ENCODE peak calls at places on chromosomes 2 and 18, in ten cellular contexts. One of them, this sample, is unnamed.

GRCh38 chr2:207254526-207255464 is 89.0 kb upstream of the KLF7 start:
- DNase-seq in IMR-90: peak; percentile 92
- DNase-seq in right lobe of liver: no peak
- DNase-seq in tibial artery: no peak
- DNase-seq in CD8-positive, alpha-beta T cell: no peak
- DNase-seq in heart right ventricle: no peak
- DNase-seq in fibroblast of pulmonary artery: peak; percentile 46
- DNase-seq in upper lobe of right lung: no peak
- DNase-seq in Panc1: no peak
- DNase-seq in right atrium auricular region: no peak
- DNase-seq in this sample: no peak

GRCh38 chr2:224220581-224221255 is 181.2 kb downstream of the FAM124B start:
- DNase-seq in IMR-90: peak; percentile 55
- DNase-seq in right lobe of liver: no peak
- DNase-seq in tibial artery: no peak
- DNase-seq in CD8-positive, alpha-beta T cell: no peak
- DNase-seq in heart right ventricle: no peak
- DNase-seq in fibroblast of pulmonary artery: peak; percentile 54
- DNase-seq in upper lobe of right lung: no peak
- DNase-seq in Panc1: no peak
- DNase-seq in right atrium auricular region: no peak
- DNase-seq in this sample: no peak

GRCh38 chr2:67096886-67097285 is 300.2 kb upstream of the ETAA1 start:
- DNase-seq in IMR-90: no peak
- DNase-seq in right lobe of liver: no peak
- DNase-seq in tibial artery: no peak
- DNase-seq in CD8-positive, alpha-beta T cell: no peak
- DNase-seq in heart right ventricle: no peak
- DNase-seq in fibroblast of pulmonary artery: no peak
- DNase-seq in upper lobe of right lung: no peak
- DNase-seq in Panc1: no peak
- DNase-seq in right atrium auricular region: no peak
- DNase-seq in this sample: no peak

GRCh38 chr2:64807417-64807816 is 153.7 kb upstream of the SERTAD2 start:
- DNase-seq in IMR-90: peak; percentile 100
- DNase-seq in right lobe of liver: no peak
- DNase-seq in tibial artery: no peak
- DNase-seq in CD8-positive, alpha-beta T cell: no peak
- DNase-seq in heart right ventricle: no peak
- DNase-seq in fibroblast of pulmonary artery: peak; percentile 95
- DNase-seq in upper lobe of right lung: no peak
- DNase-seq in Panc1: no peak
- DNase-seq in right atrium auricular region: no peak
- DNase-seq in this sample: peak; percentile 99

GRCh38 chr2:148644885-148645134 is 259 bp downstream of the EPC2 start:
- DNase-seq in IMR-90: no peak
- DNase-seq in right lobe of liver: no peak
- DNase-seq in tibial artery: no peak
- DNase-seq in CD8-positive, alpha-beta T cell: no peak
- DNase-seq in heart right ventricle: no peak
- DNase-seq in fibroblast of pulmonary artery: no peak
- DNase-seq in upper lobe of right lung: no peak
- DNase-seq in Panc1: no peak
- DNase-seq in right atrium auricular region: no peak
- DNase-seq in this sample: no peak

GRCh38 chr2:229586746-229587705 is 127.3 kb downstream of the DNER start:
- DNase-seq in IMR-90: peak; percentile 60
- DNase-seq in right lobe of liver: peak; percentile 78
- DNase-seq in tibial artery: peak; percentile 75
- DNase-seq in CD8-positive, alpha-beta T cell: no peak
- DNase-seq in heart right ventricle: peak; percentile 80
- DNase-seq in fibroblast of pulmonary artery: peak; percentile 87
- DNase-seq in upper lobe of right lung: peak; percentile 87
- DNase-seq in Panc1: peak; percentile 58
- DNase-seq in right atrium auricular region: peak; percentile 83
- DNase-seq in this sample: peak; percentile 92

GRCh38 chr2:190468814-190469569 is 60.8 kb downstream of the MFSD6 start:
- DNase-seq in IMR-90: peak; percentile 99
- DNase-seq in right lobe of liver: peak; percentile 27
- DNase-seq in tibial artery: peak; percentile 78
- DNase-seq in CD8-positive, alpha-beta T cell: no peak
- DNase-seq in heart right ventricle: peak; percentile 52
- DNase-seq in fibroblast of pulmonary artery: peak; percentile 98
- DNase-seq in upper lobe of right lung: no peak
- DNase-seq in Panc1: peak; percentile 25
- DNase-seq in right atrium auricular region: peak; percentile 78
- DNase-seq in this sample: peak; percentile 96

GRCh38 chr2:224278531-224278930 is 123.4 kb downstream of the FAM124B start:
- DNase-seq in IMR-90: peak; percentile 33
- DNase-seq in right lobe of liver: no peak
- DNase-seq in tibial artery: no peak
- DNase-seq in CD8-positive, alpha-beta T cell: no peak
- DNase-seq in heart right ventricle: no peak
- DNase-seq in fibroblast of pulmonary artery: no peak
- DNase-seq in upper lobe of right lung: no peak
- DNase-seq in Panc1: no peak
- DNase-seq in right atrium auricular region: no peak
- DNase-seq in this sample: peak; percentile 14

GRCh38 chr18:66621816-66622576 is 18.1 kb upstream of the CDH19 start:
- DNase-seq in IMR-90: no peak
- DNase-seq in right lobe of liver: no peak
- DNase-seq in tibial artery: no peak
- DNase-seq in CD8-positive, alpha-beta T cell: no peak
- DNase-seq in heart right ventricle: no peak
- DNase-seq in fibroblast of pulmonary artery: no peak
- DNase-seq in upper lobe of right lung: no peak
- DNase-seq in Panc1: no peak
- DNase-seq in right atrium auricular region: no peak
- DNase-seq in this sample: no peak

GRCh38 chr18:67508146-67508545 is 8.4 kb downstream of the DSEL start:
- DNase-seq in IMR-90: no peak
- DNase-seq in right lobe of liver: no peak
- DNase-seq in tibial artery: no peak
- DNase-seq in CD8-positive, alpha-beta T cell: no peak
- DNase-seq in heart right ventricle: no peak
- DNase-seq in fibroblast of pulmonary artery: no peak
- DNase-seq in upper lobe of right lung: no peak
- DNase-seq in Panc1: no peak
- DNase-seq in right atrium auricular region: no peak
- DNase-seq in this sample: no peak

GRCh38 chr2:220165401-220165800 is 538.0 kb downstream of the SLC4A3 start:
- DNase-seq in IMR-90: no peak
- DNase-seq in right lobe of liver: peak; percentile 26
- DNase-seq in tibial artery: no peak
- DNase-seq in CD8-positive, alpha-beta T cell: no peak
- DNase-seq in heart right ventricle: no peak
- DNase-seq in fibroblast of pulmonary artery: no peak
- DNase-seq in upper lobe of right lung: no peak
- DNase-seq in Panc1: no peak
- DNase-seq in right atrium auricular region: no peak
- DNase-seq in this sample: no peak

GRCh38 chr2:20633001-20633400 is 17.9 kb downstream of the HS1BP3 start:
- DNase-seq in IMR-90: no peak
- DNase-seq in right lobe of liver: no peak
- DNase-seq in tibial artery: no peak
- DNase-seq in CD8-positive, alpha-beta T cell: no peak
- DNase-seq in heart right ventricle: no peak
- DNase-seq in fibroblast of pulmonary artery: no peak
- DNase-seq in upper lobe of right lung: no peak
- DNase-seq in Panc1: no peak
- DNase-seq in right atrium auricular region: no peak
- DNase-seq in this sample: no peak

GRCh38 chr2:20632446-20632990 is 18.4 kb downstream of the HS1BP3 start:
- DNase-seq in IMR-90: no peak
- DNase-seq in right lobe of liver: no peak
- DNase-seq in tibial artery: no peak
- DNase-seq in CD8-positive, alpha-beta T cell: no peak
- DNase-seq in heart right ventricle: no peak
- DNase-seq in fibroblast of pulmonary artery: no peak
- DNase-seq in upper lobe of right lung: no peak
- DNase-seq in Panc1: no peak
- DNase-seq in right atrium auricular region: no peak
- DNase-seq in this sample: no peak

GRCh38 chr2:20635096-20635475 is 15.8 kb downstream of the HS1BP3 start:
- DNase-seq in IMR-90: no peak
- DNase-seq in right lobe of liver: peak; percentile 10
- DNase-seq in tibial artery: no peak
- DNase-seq in CD8-positive, alpha-beta T cell: no peak
- DNase-seq in heart right ventricle: no peak
- DNase-seq in fibroblast of pulmonary artery: no peak
- DNase-seq in upper lobe of right lung: no peak
- DNase-seq in Panc1: no peak
- DNase-seq in right atrium auricular region: no peak
- DNase-seq in this sample: no peak

GRCh38 chr2:20634430-20635095 is 16.3 kb downstream of the HS1BP3 start:
- DNase-seq in IMR-90: peak; percentile 72
- DNase-seq in right lobe of liver: no peak
- DNase-seq in tibial artery: no peak
- DNase-seq in CD8-positive, alpha-beta T cell: no peak
- DNase-seq in heart right ventricle: no peak
- DNase-seq in fibroblast of pulmonary artery: peak; percentile 73
- DNase-seq in upper lobe of right lung: no peak
- DNase-seq in Panc1: no peak
- DNase-seq in right atrium auricular region: no peak
- DNase-seq in this sample: peak; percentile 90

DNA sequence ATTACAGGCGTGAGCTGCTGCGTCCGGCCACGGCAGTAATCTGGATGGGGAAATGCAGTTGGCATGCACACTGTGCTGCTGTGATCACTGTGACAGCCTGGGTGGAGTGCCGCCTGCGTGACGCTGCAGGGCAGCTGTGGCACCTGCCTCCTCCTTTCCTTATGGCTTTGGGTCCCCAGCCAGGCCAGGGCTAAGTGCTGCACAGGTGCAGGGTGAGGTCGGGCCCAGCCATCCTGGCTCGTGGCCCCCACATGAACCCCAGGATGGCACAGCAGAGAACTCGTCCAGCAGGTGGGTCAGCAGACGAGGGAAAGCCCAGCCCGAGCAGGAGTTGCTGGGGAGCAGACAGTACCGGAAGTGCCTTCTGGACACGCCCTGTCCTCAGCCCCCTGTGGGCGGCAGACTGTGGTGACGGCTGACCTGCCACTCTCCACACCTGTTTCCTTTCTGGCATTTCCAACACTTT is 17.1 kb downstream of the HS1BP3 start:
- DNase-seq in IMR-90: no peak
- DNase-seq in right lobe of liver: peak; percentile 69
- DNase-seq in tibial artery: no peak
- DNase-seq in CD8-positive, alpha-beta T cell: no peak
- DNase-seq in heart right ventricle: no peak
- DNase-seq in fibroblast of pulmonary artery: no peak
- DNase-seq in upper lobe of right lung: peak; percentile 88
- DNase-seq in Panc1: no peak
- DNase-seq in right atrium auricular region: no peak
- DNase-seq in this sample: no peak
- H3K4me3 ChIP-seq in IMR-90: no peak overlapping the region
- H3K4me3 ChIP-seq in right lobe of liver: no peak overlapping the region
- H3K4me3 ChIP-seq in tibial artery: no peak overlapping the region
- H3K4me3 ChIP-seq in CD8-positive, alpha-beta T cell: no peak overlapping the region
- H3K4me3 ChIP-seq in heart right ventricle: no peak overlapping the region
- H3K4me3 ChIP-seq in fibroblast of pulmonary artery: no peak overlapping the region
- H3K4me3 ChIP-seq in upper lobe of right lung: no peak overlapping the region
- H3K4me3 ChIP-seq in Panc1: no peak overlapping the region
- H3K4me3 ChIP-seq in right atrium auricular region: no peak overlapping the region
- H3K4me3 ChIP-seq in this sample: no peak overlapping the region

GRCh38 chr2:172226244-172227061 is 123.8 kb upstream of the DLX2 start:
- DNase-seq in IMR-90: no peak
- DNase-seq in right lobe of liver: no peak
- DNase-seq in tibial artery: no peak
- DNase-seq in CD8-positive, alpha-beta T cell: peak; percentile 12
- DNase-seq in heart right ventricle: no peak
- DNase-seq in fibroblast of pulmonary artery: no peak
- DNase-seq in upper lobe of right lung: no peak
- DNase-seq in Panc1: no peak
- DNase-seq in right atrium auricular region: no peak
- DNase-seq in this sample: no peak
- TF ChIP-seq CTCF in IMR-90: no peak
- TF ChIP-seq CTCF in right lobe of liver: peak; percentile 29
- TF ChIP-seq CTCF in tibial artery: no peak
- TF ChIP-seq CTCF in CD8-positive, alpha-beta T cell: no peak
- TF ChIP-seq CTCF in heart right ventricle: no peak
- TF ChIP-seq CTCF in fibroblast of pulmonary artery: no peak
- TF ChIP-seq CTCF in upper lobe of right lung: no peak
- TF ChIP-seq CTCF in Panc1: peak; percentile 73
- TF ChIP-seq CTCF in right atrium auricular region: no peak
- TF ChIP-seq CTCF in this sample: no peak

GRCh38 chr2:181310967-181311366 is 146.2 kb upstream of the ITGA4 start:
- DNase-seq in IMR-90: no peak
- DNase-seq in right lobe of liver: no peak
- DNase-seq in tibial artery: no peak
- DNase-seq in CD8-positive, alpha-beta T cell: no peak
- DNase-seq in heart right ventricle: no peak
- DNase-seq in fibroblast of pulmonary artery: no peak
- DNase-seq in upper lobe of right lung: no peak
- DNase-seq in Panc1: no peak
- DNase-seq in right atrium auricular region: no peak
- DNase-seq in this sample: no peak

GRCh38 chr2:181312515-181312927 is 144.7 kb upstream of the ITGA4 start:
- DNase-seq in IMR-90: no peak
- DNase-seq in right lobe of liver: no peak
- DNase-seq in tibial artery: no peak
- DNase-seq in CD8-positive, alpha-beta T cell: peak; percentile 18
- DNase-seq in heart right ventricle: no peak
- DNase-seq in fibroblast of pulmonary artery: no peak
- DNase-seq in upper lobe of right lung: no peak
- DNase-seq in Panc1: no peak
- DNase-seq in right atrium auricular region: no peak
- DNase-seq in this sample: no peak

GRCh38 chr2:181317511-181317910 is 139.7 kb upstream of the ITGA4 start:
- DNase-seq in IMR-90: no peak
- DNase-seq in right lobe of liver: no peak
- DNase-seq in tibial artery: no peak
- DNase-seq in CD8-positive, alpha-beta T cell: no peak
- DNase-seq in heart right ventricle: no peak
- DNase-seq in fibroblast of pulmonary artery: no peak
- DNase-seq in upper lobe of right lung: no peak
- DNase-seq in Panc1: no peak
- DNase-seq in right atrium auricular region: no peak
- DNase-seq in this sample: no peak

GRCh38 chr2:181311841-181312240 is 145.3 kb upstream of the ITGA4 start:
- DNase-seq in IMR-90: no peak
- DNase-seq in right lobe of liver: no peak
- DNase-seq in tibial artery: no peak
- DNase-seq in CD8-positive, alpha-beta T cell: no peak
- DNase-seq in heart right ventricle: no peak
- DNase-seq in fibroblast of pulmonary artery: no peak
- DNase-seq in upper lobe of right lung: no peak
- DNase-seq in Panc1: no peak
- DNase-seq in right atrium auricular region: no peak
- DNase-seq in this sample: no peak

GRCh38 chr2:181313845-181314244 is 143.3 kb upstream of the ITGA4 start:
- DNase-seq in IMR-90: no peak
- DNase-seq in right lobe of liver: no peak
- DNase-seq in tibial artery: no peak
- DNase-seq in CD8-positive, alpha-beta T cell: no peak
- DNase-seq in heart right ventricle: no peak
- DNase-seq in fibroblast of pulmonary artery: no peak
- DNase-seq in upper lobe of right lung: no peak
- DNase-seq in Panc1: no peak
- DNase-seq in right atrium auricular region: no peak
- DNase-seq in this sample: no peak
- H3K4me3 ChIP-seq in IMR-90: no peak overlapping the region
- H3K4me3 ChIP-seq in right lobe of liver: no peak overlapping the region
- H3K4me3 ChIP-seq in tibial artery: no peak overlapping the region
- H3K4me3 ChIP-seq in CD8-positive, alpha-beta T cell: no peak overlapping the region
- H3K4me3 ChIP-seq in heart right ventricle: no peak overlapping the region
- H3K4me3 ChIP-seq in fibroblast of pulmonary artery: no peak overlapping the region
- H3K4me3 ChIP-seq in upper lobe of right lung: no peak overlapping the region
- H3K4me3 ChIP-seq in Panc1: no peak overlapping the region
- H3K4me3 ChIP-seq in right atrium auricular region: no peak overlapping the region
- H3K4me3 ChIP-seq in this sample: no peak overlapping the region

GRCh38 chr2:7111626-7112025 is 194.4 kb downstream of the RNF144A start:
- DNase-seq in IMR-90: no peak
- DNase-seq in right lobe of liver: no peak
- DNase-seq in tibial artery: no peak
- DNase-seq in CD8-positive, alpha-beta T cell: no peak
- DNase-seq in heart right ventricle: no peak
- DNase-seq in fibroblast of pulmonary artery: no peak
- DNase-seq in upper lobe of right lung: no peak
- DNase-seq in Panc1: no peak
- DNase-seq in right atrium auricular region: no peak
- DNase-seq in this sample: no peak
- TF ChIP-seq CTCF in IMR-90: no peak
- TF ChIP-seq CTCF in right lobe of liver: peak; percentile 15
- TF ChIP-seq CTCF in tibial artery: peak; percentile 16
- TF ChIP-seq CTCF in CD8-positive, alpha-beta T cell: no peak
- TF ChIP-seq CTCF in heart right ventricle: no peak
- TF ChIP-seq CTCF in fibroblast of pulmonary artery: no peak
- TF ChIP-seq CTCF in upper lobe of right lung: no peak
- TF ChIP-seq CTCF in Panc1: peak; percentile 28
- TF ChIP-seq CTCF in right atrium auricular region: no peak
- TF ChIP-seq CTCF in this sample: peak; percentile 4